ENCODE peak calls at places on chromosomes 7 and 10, in eight cellular contexts. M is stimulated activated CD4-positive, alpha-beta T cell treated with anti-CD3 and anti-CD28 coated beads, Interleukin-12 subunit alpha, Interleukin-12 subunit beta, amount 100 ng/mL, for 4 hours; U is naive thymus-derived CD8-positive, alpha-beta T cell; X is hypothalamus; J is DMS153; E is testis; B is endodermal cell; V is HCT116. Z is an unnamed sample.

GRCh38 chr7:93011351-93012294 is 106.2 kb downstream of the SAMD9 start:
- DNase-seq in X (no peak), J (no peak), M (no peak), U (no peak), B (no peak), V (no peak), E (no peak), Z (no peak)

GRCh38 chr10:102627446-102628293 is 16.6 kb upstream of the TRIM8 start:
- DNase-seq in X (peak), E (no peak), V (no peak), J (no peak), M (no peak), U (no peak), B (peak), Z (no peak)

GRCh38 chr7:96933067-96933645 is 72.2 kb upstream of the DLX6 start:
- DNase-seq in J (no peak), E (no peak), X (no peak), M (no peak), B (no peak), U (no peak), V (no peak), Z (no peak)

GRCh38 chr10:118840071-118840775 is 85.5 kb upstream of the CACUL1 start:
- DNase-seq in J (no peak), V (peak), M (peak), E (no peak), X (no peak), U (no peak), B (peak), Z (no peak)

GRCh38 chr10:49076319-49076718 is 39.0 kb downstream of the VSTM4 start:
- DNase-seq in U (no peak), M (no peak), J (no peak), V (no peak), E (no peak), X (no peak), B (no peak), Z (no peak)

GRCh38 chr10:16967000-16967865 is 150.0 kb upstream of the RSU1 start:
- DNase-seq in V (no peak), E (no peak), J (no peak), M (no peak), U (no peak), X (no peak), B (no peak), Z (no peak)

GRCh38 chr10:15690031-15690430 is 29.7 kb downstream of the ITGA8 start:
- DNase-seq in X (no peak), J (no peak), B (no peak), U (no peak), E (no peak), M (no peak), V (no peak), Z (no peak)

GRCh38 chr7:91457208-91457607 is 193.0 kb downstream of the FZD1 start:
- DNase-seq in X (no peak), V (no peak), E (no peak), U (no peak), M (no peak), B (no peak), J (no peak), Z (no peak)

GRCh38 chr7:31251441-31251840 is 89.1 kb downstream of the NEUROD6 start:
- DNase-seq in V (no peak), J (no peak), B (peak), U (no peak), X (no peak), E (no peak), M (no peak), Z (no peak)

Z was measured in memory B cell.